ENCODE peak calls at places on chromosomes 7 and 10, in five cellular contexts. L, B, O, N and C are unnamed samples.

GRCh38 chr7:108311446-108312168 is 144.6 kb downstream of the NRCAM start:
- DNase-seq in O (no peak), B (no peak), N (no peak), L (peak), C (no peak)

GRCh38 chr7:134792968-134793367 is 13.5 kb downstream of the CALD1 start:
- DNase-seq in O (no peak), L (peak), B (no peak), N (no peak), C (no peak)

GRCh38 chr7:732094-732541 is 5.0 kb upstream of the PRKAR1B start:
- DNase-seq in O (no peak), L (no peak), B (peak), N (peak), C (no peak)

GRCh38 chr10:119896937-119897336 is 4.4 kb downstream of the SEC23IP start:
- DNase-seq in O (no peak), B (no peak), N (peak), L (peak), C (no peak)

GRCh38 chr7:78350926-78351325 is 552.4 kb downstream of the PHTF2 start:
- DNase-seq in L (no peak), B (no peak), N (no peak), O (no peak), C (no peak)

GRCh38 chr7:87344446-87344845 is 1.0 kb upstream of the CROT start:
- DNase-seq in O (no peak), B (no peak), N (no peak), L (no peak), C (no peak)

GRCh38 chr7:39184387-39184786 is 206.7 kb downstream of the POU6F2 start:
- DNase-seq in O (no peak), L (no peak), N (peak), B (no peak), C (no peak)

GRCh38 chr10:1824928-1825327 is 87.6 kb upstream of the ADARB2 start:
- DNase-seq in B (no peak), N (no peak), L (no peak), O (no peak), C (no peak)

GRCh38 chr10:29517352-29517923 is 117.3 kb downstream of the SVIL start:
- DNase-seq in B (peak), O (peak), L (peak), N (peak), C (no peak)

GRCh38 chr7:46932656-46933424 is 649.1 kb downstream of the TNS3 start:
- DNase-seq in B (no peak), O (no peak), L (peak), N (peak), C (no peak)

GRCh38 chr7:112366886-112367285 is 83.4 kb upstream of the IFRD1 start:
- DNase-seq in B (no peak), L (no peak), N (no peak), O (no peak), C (no peak)

GRCh38 chr10:62388328-62388727 is 14.2 kb downstream of the ZNF365 start:
- DNase-seq in N (no peak), O (no peak), B (peak), L (no peak), C (no peak)

GRCh38 chr7:142815099-142815498 is 39.8 kb upstream of the EPHB6 start:
- DNase-seq in O (no peak), B (no peak), L (no peak), N (peak), C (no peak)

GRCh38 chr7:47078241-47078640 is 503.7 kb downstream of the TNS3 start:
- DNase-seq in N (peak), O (no peak), L (no peak), B (no peak), C (no peak)

GRCh38 chr10:121459765-121460453 is 138.3 kb downstream of the FGFR2 start:
- DNase-seq in N (no peak), O (no peak), L (no peak), B (peak), C (no peak)

GRCh38 chr7:88202278-88202677 is 17.6 kb downstream of the SRI start:
- DNase-seq in N (no peak), L (no peak), B (no peak), O (no peak), C (no peak)

GRCh38 chr10:80356563-80356999 is at the start of the genes DYDC1 and DYDC2:
- DNase-seq in N (peak), B (peak), L (peak), O (peak), C (peak)

GRCh38 chr10:132227851-132228390 is 41.2 kb downstream of the DPYSL4 start:
- DNase-seq in B (no peak), L (no peak), O (no peak), N (no peak), C (no peak)

GRCh38 chr10:125977206-125977605 is 80.8 kb downstream of the FANK1 start:
- DNase-seq in N (no peak), O (no peak), B (no peak), L (no peak), C (no peak)

GRCh38 chr10:131692176-131692575 is 208.6 kb upstream of the PPP2R2D start:
- DNase-seq in B (no peak), O (no peak), N (no peak), L (no peak), C (no peak)

GRCh38 chr7:90210475-90210874 is 1.1 kb upstream of the STEAP2 start:
- DNase-seq in L (no peak), N (no peak), O (no peak), B (no peak), C (no peak)

GRCh38 chr7:87152897-87153641 is 816 bp downstream of the DMTF1 start:
- DNase-seq in B (no peak), N (peak), O (no peak), L (peak), C (peak)

GRCh38 chr7:16205481-16205880 is 215.9 kb downstream of the CRPPA start:
- DNase-seq in B (no peak), N (no peak), O (no peak), L (no peak), C (no peak)

GRCh38 chr10:93837783-93838677 is 55.7 kb upstream of the SLC35G1 start:
- DNase-seq in B (no peak), N (no peak), O (no peak), L (no peak), C (no peak)

GRCh38 chr7:47941136-47941844 is 7.0 kb downstream of the PKD1L1 start:
- DNase-seq in O (no peak), N (peak), B (no peak), L (peak), C (no peak)

GRCh38 chr10:1107679-1108078 is 51.5 kb downstream of the WDR37 start:
- DNase-seq in N (no peak), O (no peak), B (no peak), L (no peak), C (no peak)

GRCh38 chr10:607545-608196 is 81.8 kb downstream of the DIP2C start:
- DNase-seq in B (no peak), N (no peak), O (no peak), L (no peak), C (no peak)

GRCh38 chr7:28835800-28836199 is 122.3 kb downstream of the TRIL start:
- DNase-seq in O (no peak), B (no peak), L (peak), N (no peak), C (no peak)

GRCh38 chr7:37149019-37149814 is 299.4 kb downstream of the ELMO1 start:
- DNase-seq in O (no peak), L (no peak), N (no peak), B (no peak), C (no peak)

GRCh38 chr7:108568801-108569380 is 615 bp downstream of the THAP5 start:
- DNase-seq in N (no peak), B (no peak), O (no peak), L (peak), C (no peak)

GRCh38 chr7:100887186-100887954 is 2.1 kb downstream of the UFSP1 start:
- DNase-seq in O (no peak), B (no peak), L (no peak), N (peak), C (no peak)

GRCh38 chr10:8331387-8331786 is 276.9 kb downstream of the GATA3 start:
- DNase-seq in B (no peak), O (no peak), N (no peak), L (no peak), C (no peak)

GRCh38 chr10:8325015-8325414 is 270.5 kb downstream of the GATA3 start:
- DNase-seq in B (no peak), O (no peak), N (no peak), L (no peak), C (no peak)

GRCh38 chr10:8325417-8325980 is 271.0 kb downstream of the GATA3 start:
- DNase-seq in B (no peak), O (no peak), L (no peak), N (no peak), C (no peak)

GRCh38 chr10:8323443-8324054 is 269.1 kb downstream of the GATA3 start:
- DNase-seq in O (no peak), B (no peak), L (no peak), N (no peak), C (no peak)

GRCh38 chr10:8326702-8327423 is 272.4 kb downstream of the GATA3 start:
- DNase-seq in B (no peak), O (no peak), N (no peak), L (no peak), C (no peak)
- H2BK12ac ChIP-seq in B (no peak), O (no peak), N (no peak), L (no peak), C (no peak)

GRCh38 chr7:5750026-5750425 is 31.4 kb downstream of the RNF216 start:
- DNase-seq in O (no peak), N (peak), B (no peak), L (no peak), C (no peak)
- H2AK5ac ChIP-seq in O (no peak), N (no peak), B (no peak), L (no peak), C (no peak)

GRCh38 chr10:3471927-3472704 is 299.5 kb upstream of the PITRM1 start:
- DNase-seq in B (no peak), N (peak), O (peak), L (peak), C (no peak)
- H2BK12ac ChIP-seq in B (no peak), N (peak), O (no peak), L (peak), C (peak)

DNA sequence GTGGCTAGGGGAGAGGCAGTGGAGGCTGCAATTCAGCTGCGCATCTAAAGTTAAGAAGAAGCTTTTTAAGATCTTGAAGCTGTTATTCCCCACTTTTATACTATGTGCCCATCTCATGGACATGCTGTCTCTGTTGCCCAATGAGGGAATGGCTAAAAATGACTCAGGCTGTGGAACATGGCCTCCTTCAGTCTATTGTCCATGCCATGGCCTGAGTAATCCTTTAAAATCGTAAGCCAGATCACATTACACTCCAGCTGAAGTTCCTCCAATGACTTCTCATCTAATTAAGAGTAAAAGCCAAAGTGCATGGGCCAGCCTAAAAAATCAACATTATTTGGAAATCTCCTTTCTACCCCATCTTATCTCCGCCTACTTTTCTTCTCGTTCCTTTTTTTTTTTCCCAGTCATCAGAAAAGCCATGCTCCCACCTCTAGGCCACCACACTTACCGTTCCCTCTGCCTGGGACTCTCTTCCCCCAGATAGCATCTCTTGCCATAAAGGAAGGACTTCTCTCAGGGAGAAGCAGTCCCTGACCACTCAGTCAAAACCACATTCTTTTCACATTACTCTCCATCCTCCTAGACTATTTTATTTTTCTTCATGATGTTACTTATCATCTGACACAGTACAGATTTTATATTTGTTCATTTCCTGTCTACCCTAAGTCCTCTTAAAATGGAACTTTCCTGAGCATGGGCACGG is 337.4 kb downstream of the PRPF18 start:
- DNase-seq in L (peak), B (no peak), N (peak), O (no peak), C (no peak)
- H2AK5ac ChIP-seq in L (peak), B (no peak), N (no peak), O (no peak), C (peak)

GRCh38 chr10:71939304-71939703 is 24.9 kb upstream of the CHST3 start:
- DNase-seq in O (no peak), B (no peak), N (no peak), L (no peak), C (no peak)

GRCh38 chr10:71939861-71940474 is 24.2 kb upstream of the CHST3 start:
- DNase-seq in O (no peak), N (no peak), L (no peak), B (no peak), C (no peak)

GRCh38 chr10:71941318-71941717 is 22.9 kb upstream of the CHST3 start:
- DNase-seq in B (no peak), L (no peak), O (no peak), N (no peak), C (no peak)

GRCh38 chr10:71940752-71941151 is 23.4 kb upstream of the CHST3 start:
- DNase-seq in L (no peak), B (no peak), N (no peak), O (no peak), C (no peak)

DNA sequence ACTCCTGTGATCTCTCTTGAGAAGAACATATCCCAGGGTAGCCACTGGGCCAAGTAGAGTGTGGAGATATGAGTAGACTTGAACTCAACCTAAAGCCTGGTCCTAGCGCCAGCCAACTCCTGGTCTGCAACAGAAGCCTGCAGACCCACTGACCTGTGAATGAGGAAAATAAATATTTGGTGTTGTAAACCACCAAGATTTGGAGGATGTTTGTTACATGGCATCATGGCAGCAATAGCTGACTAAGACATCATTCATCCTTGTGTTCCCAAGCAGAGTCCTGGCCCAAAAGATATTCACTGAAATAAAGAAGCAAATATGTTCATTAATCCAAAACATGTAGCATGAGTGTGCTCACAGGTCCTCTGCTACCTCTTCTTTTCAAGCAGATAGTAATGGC is 26.0 kb upstream of the CHST3 start:
- DNase-seq in N (no peak), L (no peak), B (no peak), O (no peak), C (no peak)
- H2BK12ac ChIP-seq in N (no peak), L (no peak), B (no peak), O (no peak), C (no peak)

DNA sequence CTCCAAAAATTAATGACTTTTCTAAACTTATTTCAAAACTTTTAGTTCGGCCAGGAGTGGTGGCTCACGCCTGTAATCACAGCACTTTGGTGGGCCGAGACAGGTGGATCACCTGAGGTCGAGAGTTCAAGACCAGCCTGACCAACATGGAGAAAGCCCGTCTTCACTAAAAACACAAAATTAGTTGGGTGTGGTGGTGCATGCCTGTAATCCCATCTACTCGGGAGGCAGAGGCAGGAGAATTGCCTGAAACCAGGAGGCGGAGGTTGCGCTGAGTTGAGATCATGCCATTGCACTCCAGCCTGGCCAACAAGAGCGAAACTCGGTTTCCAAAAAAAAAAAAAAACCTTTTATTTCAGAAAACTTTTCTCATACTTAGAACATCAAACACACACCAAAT is 8.3 kb downstream of the NAMPT start:
- DNase-seq in L (no peak), N (no peak), O (no peak), B (no peak), C (no peak)
- H2AK5ac ChIP-seq in L (no peak), N (no peak), O (no peak), B (no peak), C (no peak)

GRCh38 chr7:156668130-156668741 is 27.7 kb downstream of the RNF32 start:
- DNase-seq in B (no peak), N (no peak), O (no peak), L (no peak), C (no peak)

GRCh38 chr7:156667110-156667436 is 26.5 kb downstream of the RNF32 start:
- DNase-seq in B (no peak), L (no peak), N (no peak), O (no peak), C (no peak)

GRCh38 chr7:156666368-156667109 is 26.0 kb downstream of the RNF32 start:
- DNase-seq in N (no peak), L (no peak), B (no peak), O (no peak), C (no peak)

GRCh38 chr7:156665101-156665500 is 24.5 kb downstream of the RNF32 start:
- DNase-seq in N (no peak), L (no peak), B (no peak), O (peak), C (no peak)

DNA sequence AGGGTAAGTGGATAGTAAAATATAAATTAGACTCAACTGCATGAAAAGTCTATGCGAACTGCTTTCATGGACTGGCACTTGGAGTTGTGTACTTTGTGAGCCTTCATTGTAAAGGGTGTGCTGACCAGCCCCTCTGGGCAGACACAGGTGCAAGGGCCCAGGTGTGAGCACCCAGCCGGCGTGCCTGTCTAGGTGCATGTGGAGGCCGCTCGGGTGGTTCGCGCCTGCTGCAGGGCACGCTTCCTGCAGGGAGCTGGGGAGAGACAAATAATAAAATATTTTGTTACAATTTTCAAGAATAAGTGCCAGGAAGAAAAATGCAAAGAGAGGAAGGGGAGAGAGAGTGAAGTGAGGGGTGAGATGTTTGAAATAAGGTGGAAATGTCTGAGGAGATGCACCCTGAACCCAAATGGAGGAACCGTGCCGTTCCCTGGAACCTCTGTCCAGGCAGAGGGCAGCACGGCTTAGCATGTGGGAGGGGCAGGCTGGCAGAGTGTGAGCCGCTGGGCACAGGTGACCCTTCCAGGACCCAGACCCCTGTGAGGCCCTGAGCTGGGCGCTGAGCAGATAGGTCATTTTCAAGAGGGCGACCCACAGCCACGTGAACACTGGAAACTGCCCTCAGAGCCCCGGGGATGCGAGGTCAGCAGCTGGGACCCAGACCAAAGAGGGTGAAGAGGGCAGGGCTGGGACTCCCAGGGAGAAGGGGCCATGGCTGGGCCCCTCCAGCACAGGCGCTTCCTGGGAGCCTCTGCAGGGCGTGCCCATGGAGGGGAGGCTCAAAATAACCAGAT is 28.7 kb downstream of the RNF32 start:
- DNase-seq in L (no peak), N (no peak), O (no peak), B (no peak), C (no peak)
- H2BK12ac ChIP-seq in L (no peak), N (no peak), O (no peak), B (no peak), C (no peak)

GRCh38 chr7:23106801-23107713 is 1.5 kb downstream of the KLHL7 start:
- DNase-seq in O (no peak), B (no peak), L (peak), N (no peak), C (no peak)

GRCh38 chr7:23105086-23105643 is 420 bp upstream of the KLHL7 start:
- DNase-seq in N (peak), B (no peak), O (no peak), L (peak), C (no peak)

GRCh38 chr7:23107781-23108180 is 2.2 kb downstream of the KLHL7 start:
- DNase-seq in L (no peak), O (no peak), B (no peak), N (no peak), C (no peak)

GRCh38 chr7:23106491-23106800 is 861 bp downstream of the KLHL7 start:
- DNase-seq in N (no peak), L (no peak), O (no peak), B (no peak), C (peak)

GRCh38 chr7:23105644-23106490 is at the start of gene KLHL7:
- DNase-seq in B (peak), O (peak), N (peak), L (peak), C (peak)
- H2AK5ac ChIP-seq in B (no peak), O (no peak), N (no peak), L (no peak), C (no peak)

GRCh38 chr10:3348561-3348960 is 176.0 kb upstream of the PITRM1 start:
- DNase-seq in B (no peak), O (no peak), N (no peak), L (no peak), C (no peak)
- H2BK12ac ChIP-seq in B (no peak), O (no peak), N (no peak), L (no peak), C (no peak)

DNA sequence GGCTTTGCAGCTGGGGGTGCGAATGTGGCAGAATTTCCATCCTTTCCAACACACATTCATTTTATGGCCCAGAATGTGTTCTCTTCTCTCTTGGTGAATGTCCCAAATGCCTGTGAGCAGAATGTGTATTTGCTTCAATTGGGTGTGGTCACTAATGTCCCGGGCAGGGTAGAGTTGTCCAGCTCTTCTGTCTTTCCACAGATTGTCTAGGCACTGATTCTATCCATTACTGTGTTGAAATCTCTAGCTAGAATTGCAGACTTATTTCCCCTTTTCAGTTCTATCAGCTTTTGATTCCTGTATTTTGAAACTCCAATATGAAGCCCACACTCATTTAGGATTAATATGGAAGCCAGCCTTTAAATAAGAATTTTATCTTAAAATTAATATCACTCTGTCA is 14.0 kb upstream of the AKR1E2 start:
- DNase-seq in B (no peak), L (no peak), N (no peak), O (no peak), C (no peak)
- H2AK5ac ChIP-seq in B (no peak), L (peak), N (no peak), O (no peak), C (no peak)